ENCODE peak calls at places on chromosomes 11 and 22, in four cellular contexts. K is coronary artery; W is K562; B is CD8-positive, alpha-beta memory T cell. C is an unnamed sample.
A peak's percentile ranks its signal among the peaks of the same experiment; 100 is the strongest.

GRCh38 chr11:776459-777287 is 614 bp downstream of the GATD1 start:
- DNase-seq in K (no peak), W (peak; percentile 79), B (no peak), C (peak; percentile 14)

GRCh38 chr11:71336176-71336995 is 84.0 kb upstream of the SHANK2 start:
- DNase-seq in B (no peak), W (peak; percentile 41), K (peak; percentile 57), C (no peak)

GRCh38 chr22:19843107-19843856 is 11.4 kb downstream of the GNB1L start:
- DNase-seq in W (peak; percentile 37), K (no peak), B (no peak), C (no peak)

GRCh38 chr22:20946080-20946986 is 20.7 kb upstream of the AIFM3 start:
- DNase-seq in W (no peak), B (no peak), K (no peak), C (no peak)

GRCh38 chr22:44735518-44736428 is 16.6 kb upstream of the ARHGAP8 start:
- DNase-seq in B (peak; percentile 70), W (peak; percentile 70), K (no peak), C (peak; percentile 83)

GRCh38 chr22:23862103-23862502 is 4.4 kb downstream of the SLC2A11 start:
- DNase-seq in W (peak; percentile 57), K (no peak), B (no peak), C (no peak)

GRCh38 chr22:50473088-50473487 is 1.7 kb downstream of the SBF1 start:
- DNase-seq in B (peak; percentile 45), W (peak; percentile 34), K (no peak), C (peak; percentile 11)

GRCh38 chr11:65476632-65477270 is 22.1 kb upstream of the MALAT1 start:
- DNase-seq in W (no peak), B (no peak), K (no peak), C (no peak)

GRCh38 chr11:130675917-130676316 is 227.5 kb downstream of the ADAMTS15 start:
- DNase-seq in W (no peak), B (no peak), K (no peak), C (no peak)

GRCh38 chr11:11620966-11621880 is 582 bp downstream of the GALNT18 start:
- DNase-seq in K (no peak), B (no peak), W (no peak), C (peak; percentile 33)

GRCh38 chr22:47171441-47172221 is 409.2 kb downstream of the TBC1D22A start:
- DNase-seq in K (peak; percentile 55), W (no peak), B (no peak), C (no peak)

GRCh38 chr11:32472226-32472625 is 36.9 kb upstream of the WT1 start:
- DNase-seq in K (no peak), W (no peak), B (no peak), C (no peak)

GRCh38 chr11:100808904-100809491 is 121.9 kb downstream of the ARHGAP42 start:
- DNase-seq in W (peak; percentile 56), K (no peak), B (no peak), C (no peak)

GRCh38 chr22:49007013-49007653 is 820.5 kb downstream of the BRD1 start:
- DNase-seq in B (no peak), K (no peak), W (no peak), C (no peak)

GRCh38 chr11:20050551-20051333 is 109.5 kb downstream of the DBX1 start:
- DNase-seq in B (no peak), K (no peak), W (no peak), C (no peak)

GRCh38 chr22:22061085-22062077 is 78.8 kb upstream of the TOP3B start:
- DNase-seq in B (no peak), W (peak; percentile 72), K (no peak), C (peak; percentile 73)

GRCh38 chr11:16853859-16854258 is 115.4 kb downstream of the C11orf58 start:
- DNase-seq in K (no peak), W (peak; percentile 51), B (no peak), C (no peak)

GRCh38 chr11:122882809-122883681 is 486 bp downstream of the JHY start:
- DNase-seq in B (peak; percentile 56), W (no peak), K (peak; percentile 78), C (peak; percentile 48)

GRCh38 chr22:23565942-23566715 is 14.0 kb downstream of the IGLL1 start:
- DNase-seq in K (no peak), B (no peak), W (no peak), C (no peak)

GRCh38 chr22:24282401-24282800 is 11.8 kb downstream of the SPECC1L start:
- DNase-seq in B (no peak), W (no peak), K (no peak), C (no peak)

GRCh38 chr11:70601861-70602575 is 203.7 kb downstream of the CTTN start:
- DNase-seq in K (no peak), B (no peak), W (no peak), C (no peak)

GRCh38 chr22:38397189-38398097 is 57.6 kb downstream of the KCNJ4 start:
- DNase-seq in W (no peak), K (no peak), B (peak; percentile 14), C (peak; percentile 64)

GRCh38 chr11:927871-928270 is 2.2 kb downstream of the AP2A2 start:
- DNase-seq in B (peak; percentile 61), K (no peak), W (no peak), C (no peak)

GRCh38 chr11:63682045-63682915 is 980 bp downstream of the RTN3 start:
- DNase-seq in B (no peak), K (no peak), W (peak; percentile 30), C (peak; percentile 22)

GRCh38 chr22:18110194-18110943 is at the start of gene TUBA8:
- DNase-seq in W (no peak), K (no peak), B (no peak), C (no peak)

GRCh38 chr22:27748355-27749168 is 53.0 kb downstream of the MN1 start:
- DNase-seq in B (no peak), W (no peak), K (no peak), C (no peak)

GRCh38 chr11:18419040-18419439 is 6.9 kb downstream of the LDHC start:
- DNase-seq in K (no peak), W (no peak), B (no peak), C (no peak)

GRCh38 chr11:134596404-134596803 is 184.4 kb upstream of the B3GAT1 start:
- DNase-seq in W (no peak), K (peak; percentile 17), B (no peak), C (no peak)

GRCh38 chr22:34429314-34429713 is 509.0 kb upstream of the LARGE1 start:
- DNase-seq in B (no peak), K (no peak), W (no peak), C (no peak)

GRCh38 chr11:1510928-1511327 is 24.3 kb upstream of the MOB2 start:
- DNase-seq in W (no peak), K (no peak), B (no peak), C (no peak)

GRCh38 chr22:40107244-40107643 is 70.5 kb upstream of the TNRC6B start:
- DNase-seq in B (no peak), K (no peak), W (no peak), C (no peak)

GRCh38 chr22:49330421-49331222 is 497.1 kb downstream of the BRD1 start:
- DNase-seq in W (no peak), K (peak; percentile 57), B (no peak), C (no peak)

GRCh38 chr22:26416670-26417270 is 12.3 kb upstream of the ASPHD2 start:
- DNase-seq in K (no peak), B (no peak), W (no peak), C (no peak)

GRCh38 chr22:46055176-46055850 is 78.4 kb upstream of the WNT7B start:
- DNase-seq in B (no peak), W (no peak), K (peak; percentile 85), C (no peak)

DNA sequence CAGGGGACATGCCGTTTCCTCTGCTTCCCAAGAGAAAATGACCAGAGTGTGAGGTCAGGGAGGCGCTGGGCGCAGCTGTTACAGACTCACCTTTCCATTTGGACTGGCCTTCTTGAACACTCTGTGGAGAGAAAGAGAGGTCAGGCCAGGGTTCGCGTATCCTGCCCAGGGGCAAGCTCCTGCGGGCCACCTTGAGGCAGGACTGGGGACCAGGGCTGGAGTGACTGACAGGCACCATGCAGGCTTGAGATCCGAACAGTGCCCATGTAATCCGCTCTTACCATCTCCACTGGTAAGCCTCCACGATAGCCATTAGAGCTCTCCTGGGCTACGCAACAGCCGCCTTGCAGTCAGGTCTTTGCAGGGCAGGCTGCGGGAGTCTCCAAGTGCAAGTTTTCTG is 49.3 kb downstream of the TPBGL start:
- DNase-seq in W (no peak), B (no peak), K (no peak), C (no peak)
- H3K27ac ChIP-seq in W (no peak overlapping the region), B (no peak overlapping the region), K (no peak overlapping the region), C (no peak overlapping the region)

DNA sequence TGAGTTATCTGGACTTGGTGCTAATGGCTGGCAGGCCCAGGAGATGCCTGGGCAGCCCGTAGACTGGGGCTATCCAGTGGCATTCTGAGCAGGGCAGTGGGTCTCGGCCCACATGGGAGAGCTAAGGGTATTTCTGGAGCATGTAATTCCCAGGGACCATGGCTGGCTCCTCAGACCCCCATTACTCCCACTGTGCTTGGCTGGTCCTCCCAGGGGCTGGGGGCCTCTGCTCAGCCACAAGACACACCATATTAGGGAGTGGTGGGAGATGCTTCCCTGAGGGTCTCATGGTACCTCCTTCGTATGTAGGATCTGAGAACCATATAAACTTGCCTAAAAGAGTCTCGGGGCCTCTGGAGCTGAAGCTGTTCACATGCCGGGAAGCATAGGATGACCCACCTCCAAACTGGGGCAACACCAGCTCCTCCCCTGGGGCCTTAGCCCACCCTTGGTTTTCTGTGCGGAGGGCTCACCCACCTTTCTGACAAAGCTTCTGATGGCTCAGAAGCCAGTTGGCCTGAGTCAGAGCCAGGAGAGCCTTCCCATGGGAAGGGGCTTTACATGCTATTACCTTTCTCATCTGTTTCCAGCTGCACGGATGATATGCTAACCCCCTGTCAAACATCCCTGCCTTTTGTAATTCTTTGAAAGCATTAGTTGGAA is 9.5 kb upstream of the FTH1 start:
- DNase-seq in W (peak; percentile 5), K (no peak), B (no peak), C (no peak)
- H3K4me3 ChIP-seq in W (no peak overlapping the region), K (no peak overlapping the region), B (no peak overlapping the region), C (no peak overlapping the region)

DNA sequence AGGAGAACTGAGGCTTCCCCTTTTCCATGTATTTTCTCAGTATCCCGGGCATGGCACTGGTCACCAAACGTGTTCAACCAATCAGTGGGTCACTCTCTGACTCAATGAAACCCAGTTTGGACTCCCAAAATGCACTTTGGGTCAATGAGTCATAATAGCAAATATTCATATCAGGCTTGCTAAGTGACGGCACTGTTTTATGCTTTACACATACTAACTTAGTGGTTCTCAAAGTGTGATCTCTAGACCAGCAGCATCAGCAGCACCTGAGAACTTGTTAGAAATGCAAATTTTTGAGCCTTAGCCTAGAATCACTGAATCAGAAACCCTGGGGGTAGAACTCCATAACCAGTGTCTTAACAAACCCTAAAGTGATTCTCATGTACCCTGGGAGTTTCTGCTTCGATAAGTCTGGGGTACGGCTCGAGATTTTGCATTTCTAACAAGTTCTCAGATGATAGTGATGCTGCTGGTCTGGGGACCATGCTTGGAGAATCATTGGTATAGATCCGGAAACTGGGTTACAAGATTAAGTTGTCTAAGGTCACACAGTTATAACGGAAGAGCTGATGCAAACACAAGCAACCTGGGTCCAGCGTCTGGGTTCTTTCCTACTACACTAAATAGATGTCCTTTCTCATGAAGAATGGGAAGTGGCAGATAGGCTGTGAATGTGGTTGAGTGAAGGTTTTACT is 35.6 kb downstream of the ETS1 start:
- DNase-seq in K (no peak), B (peak; percentile 57), W (no peak), C (no peak)
- H3K27ac ChIP-seq in K (no peak overlapping the region), B (peak overlapping the region; percentile 55), W (no peak overlapping the region), C (peak overlapping the region; percentile 92)

GRCh38 chr22:42770448-42770726 is 49.7 kb upstream of the A4GALT start:
- DNase-seq in W (no peak), K (no peak), B (no peak), C (no peak)

GRCh38 chr22:42769238-42769573 is 48.5 kb upstream of the A4GALT start:
- DNase-seq in B (no peak), W (no peak), K (no peak), C (no peak)

GRCh38 chr22:42770941-42771647 is 50.4 kb upstream of the A4GALT start:
- DNase-seq in K (peak; percentile 63), W (no peak), B (no peak), C (no peak)

GRCh38 chr22:42768385-42769035 is 47.8 kb upstream of the A4GALT start:
- DNase-seq in W (no peak), B (no peak), K (no peak), C (no peak)

GRCh38 chr22:42769574-42770447 is 49.1 kb upstream of the A4GALT start:
- DNase-seq in K (no peak), B (no peak), W (peak; percentile 44), C (peak; percentile 65)
- H3K4me3 ChIP-seq in K (peak overlapping the region; percentile 43), B (no peak overlapping the region), W (no peak overlapping the region), C (no peak overlapping the region)